ENCODE peak calls at places on chromosomes 11 and 22, in four cellular contexts. One of them, this sample, is unnamed.

GRCh38 chr11:34252651-34253050 is 105.2 kb downstream of the ABTB2 start:
- DNase-seq in mesenchymal stem cell: no peak
- DNase-seq in H9: no peak
- DNase-seq in IMR-90: no peak
- DNase-seq in this sample: no peak

GRCh38 chr22:50641696-50642607 is 14.0 kb upstream of the ARSA start:
- DNase-seq in mesenchymal stem cell: peak
- DNase-seq in H9: peak
- DNase-seq in IMR-90: peak
- DNase-seq in this sample: peak

GRCh38 chr22:49300241-49300640 is 527.4 kb downstream of the BRD1 start:
- DNase-seq in mesenchymal stem cell: no peak
- DNase-seq in H9: peak
- DNase-seq in IMR-90: no peak
- DNase-seq in this sample: no peak

GRCh38 chr11:41316726-41317125 is 142.7 kb downstream of the LRRC4C start:
- DNase-seq in mesenchymal stem cell: no peak
- DNase-seq in H9: no peak
- DNase-seq in IMR-90: no peak
- DNase-seq in this sample: no peak

GRCh38 chr11:68748061-68748460 is 3.3 kb downstream of the TESMIN start:
- DNase-seq in mesenchymal stem cell: no peak
- DNase-seq in H9: no peak
- DNase-seq in IMR-90: no peak
- DNase-seq in this sample: no peak

GRCh38 chr11:88398372-88399140 is 61.0 kb upstream of the CTSC start:
- DNase-seq in mesenchymal stem cell: peak
- DNase-seq in H9: no peak
- DNase-seq in IMR-90: peak
- DNase-seq in this sample: no peak

GRCh38 chr11:61780581-61781162 is 11.7 kb downstream of the TMEM258 start:
- DNase-seq in mesenchymal stem cell: no peak
- DNase-seq in H9: no peak
- DNase-seq in IMR-90: no peak
- DNase-seq in this sample: no peak

GRCh38 chr11:24637520-24637919 is 140.7 kb downstream of the LUZP2 start:
- DNase-seq in mesenchymal stem cell: no peak
- DNase-seq in H9: peak
- DNase-seq in IMR-90: no peak
- DNase-seq in this sample: no peak

GRCh38 chr22:47788461-47788860 is 1026.0 kb downstream of the TBC1D22A start:
- DNase-seq in mesenchymal stem cell: no peak
- DNase-seq in H9: no peak
- DNase-seq in IMR-90: no peak
- DNase-seq in this sample: no peak

GRCh38 chr11:59560702-59561469 is 49.5 kb downstream of the OR4D9 start:
- DNase-seq in mesenchymal stem cell: peak
- DNase-seq in H9: peak
- DNase-seq in IMR-90: peak
- DNase-seq in this sample: peak

GRCh38 chr11:19441752-19442553 is 201.2 kb upstream of the E2F8 start:
- DNase-seq in mesenchymal stem cell: peak
- DNase-seq in H9: no peak
- DNase-seq in IMR-90: peak
- DNase-seq in this sample: no peak
- H3K4me2 ChIP-seq in mesenchymal stem cell: no peak
- H3K4me2 ChIP-seq in H9: no peak
- H3K4me2 ChIP-seq in IMR-90: peak
- H3K4me2 ChIP-seq in this sample: no peak

DNA sequence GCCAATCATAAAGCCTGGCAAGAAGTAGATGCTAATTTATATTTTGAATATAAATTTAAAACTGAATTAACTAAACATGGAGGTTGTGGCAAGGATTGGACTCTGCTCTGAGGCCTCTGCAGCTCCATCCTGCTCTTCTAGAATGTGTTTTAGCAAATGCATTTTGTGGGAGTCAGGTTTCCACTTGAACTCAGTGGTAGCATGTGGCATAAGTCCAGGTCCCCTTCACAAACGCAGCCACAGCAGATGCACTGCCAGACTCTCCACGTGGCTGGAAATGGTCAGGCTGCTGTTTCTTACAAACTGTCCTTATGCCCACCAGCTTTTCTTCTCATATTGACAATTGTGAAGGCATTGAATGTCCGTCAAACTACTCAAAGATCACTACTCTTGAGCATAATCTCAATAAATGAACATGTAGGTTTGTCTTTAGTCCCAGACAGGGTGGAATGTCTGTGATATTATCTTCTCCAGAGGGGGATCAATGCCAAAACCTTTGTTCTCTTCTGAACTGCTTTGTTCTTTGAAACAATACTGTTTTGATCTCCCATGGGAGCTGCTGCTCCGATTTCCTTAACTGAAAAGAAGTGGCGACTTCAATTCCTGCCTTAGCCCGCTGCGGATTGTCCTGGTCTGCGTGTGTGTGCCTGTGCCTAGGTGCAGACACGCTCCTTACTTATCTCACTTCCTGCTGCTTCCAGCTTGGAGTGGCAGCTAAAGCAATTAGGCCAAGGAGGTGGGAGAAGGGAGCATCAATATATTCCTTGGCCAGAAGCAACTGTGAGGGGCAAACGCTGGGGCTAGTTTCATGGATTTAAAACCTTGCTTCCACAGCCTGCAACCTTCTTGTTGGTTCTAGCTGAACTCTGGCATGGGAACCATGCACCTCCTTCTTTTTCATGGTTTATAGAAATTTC is 24.2 kb downstream of the EIF4G2 start:
- DNase-seq in mesenchymal stem cell: peak
- DNase-seq in H9: no peak
- DNase-seq in IMR-90: peak
- DNase-seq in this sample: peak
- H3K27ac ChIP-seq in mesenchymal stem cell: no peak
- H3K27ac ChIP-seq in H9: no peak
- H3K27ac ChIP-seq in IMR-90: no peak
- H3K27ac ChIP-seq in this sample: no peak

GRCh38 chr11:14029415-14029814 is 66.9 kb downstream of the SPON1 start:
- DNase-seq in mesenchymal stem cell: no peak
- DNase-seq in H9: peak
- DNase-seq in IMR-90: no peak
- DNase-seq in this sample: no peak
- H2BK120ac ChIP-seq in mesenchymal stem cell: no peak
- H2BK120ac ChIP-seq in H9: no peak
- H2BK120ac ChIP-seq in IMR-90: peak
- H2BK120ac ChIP-seq in this sample: no peak

DNA sequence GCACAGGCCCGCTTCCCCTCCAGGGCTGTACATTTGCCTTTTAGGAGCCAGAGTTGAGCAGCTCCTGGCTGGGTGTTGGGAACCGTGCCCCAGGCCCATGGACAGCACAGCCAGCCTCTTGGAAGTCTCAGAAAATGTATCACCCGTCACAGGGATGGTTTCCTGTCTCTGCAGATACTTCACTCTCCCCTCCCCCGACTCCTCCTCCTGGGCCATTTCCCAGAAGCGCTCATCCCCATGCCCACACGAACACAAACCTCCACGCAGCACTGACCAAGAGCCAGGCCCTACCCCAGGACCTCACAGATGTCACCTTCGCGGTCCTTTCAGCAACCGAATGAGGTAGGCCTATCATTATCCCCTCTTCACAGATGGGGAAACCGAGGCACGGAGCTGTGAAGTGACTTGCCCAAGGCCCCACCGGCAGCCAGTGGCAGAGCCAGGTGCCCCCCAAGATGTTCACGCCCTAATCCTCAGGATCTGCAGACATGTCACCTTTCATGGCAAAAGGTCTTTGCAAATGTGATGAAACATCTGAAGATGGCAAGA is 13.0 kb upstream of the PPARA start:
- DNase-seq in mesenchymal stem cell: no peak
- DNase-seq in H9: no peak
- DNase-seq in IMR-90: no peak
- DNase-seq in this sample: no peak
- H3K4me2 ChIP-seq in mesenchymal stem cell: no peak
- H3K4me2 ChIP-seq in H9: no peak
- H3K4me2 ChIP-seq in IMR-90: no peak
- H3K4me2 ChIP-seq in this sample: no peak

DNA sequence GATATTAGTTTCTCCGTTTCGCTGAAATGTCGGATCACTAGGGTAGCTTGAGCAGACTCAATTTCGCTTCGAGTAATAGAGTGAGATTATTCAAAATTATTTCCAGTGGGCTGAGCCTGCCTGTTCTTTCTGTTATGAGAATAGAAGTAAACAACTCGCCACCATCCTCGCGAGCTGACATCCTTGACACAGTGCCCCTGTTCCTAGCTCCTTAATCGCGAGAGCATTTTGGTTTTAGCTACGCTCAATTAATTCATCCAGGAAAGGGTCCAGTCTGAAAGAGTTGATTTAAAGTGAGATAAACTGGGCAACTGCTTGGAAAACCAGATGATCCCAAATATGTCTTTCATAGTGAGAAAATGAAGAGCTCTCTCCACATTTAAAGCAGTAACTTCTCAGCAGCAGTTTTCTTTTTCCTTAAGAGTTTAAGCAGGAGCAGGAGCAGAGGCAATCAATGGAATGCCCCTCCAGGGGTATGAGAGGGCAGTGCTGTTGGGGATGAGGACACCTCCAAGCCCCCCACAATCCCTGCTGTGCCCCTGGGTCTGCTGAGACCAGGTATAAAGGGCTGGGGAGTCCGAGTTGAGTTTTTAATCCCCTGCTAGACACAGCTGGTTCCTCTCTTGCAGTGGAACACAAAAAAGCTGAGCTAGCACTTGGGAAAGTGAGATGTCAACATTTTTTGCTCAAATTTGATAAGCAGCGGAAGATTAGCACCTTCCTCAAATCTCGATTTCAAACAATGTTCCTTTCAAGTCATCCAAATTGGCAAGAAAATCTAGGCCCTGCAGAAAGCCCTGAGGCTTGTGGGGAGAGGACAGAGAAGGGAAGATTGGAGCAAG is 582.1 kb downstream of the SOX6 start:
- DNase-seq in mesenchymal stem cell: no peak
- DNase-seq in H9: no peak
- DNase-seq in IMR-90: no peak
- DNase-seq in this sample: no peak
- H3K27ac ChIP-seq in mesenchymal stem cell: no peak
- H3K27ac ChIP-seq in H9: no peak
- H3K27ac ChIP-seq in IMR-90: no peak
- H3K27ac ChIP-seq in this sample: no peak

GRCh38 chr22:40044870-40045834 is 50.4 kb downstream of the FAM83F start:
- DNase-seq in mesenchymal stem cell: peak
- DNase-seq in H9: peak
- DNase-seq in IMR-90: peak
- DNase-seq in this sample: peak
- H2BK120ac ChIP-seq in mesenchymal stem cell: peak
- H2BK120ac ChIP-seq in H9: no peak
- H2BK120ac ChIP-seq in IMR-90: no peak
- H2BK120ac ChIP-seq in this sample: no peak

GRCh38 chr11:108754901-108755625 is 90.2 kb downstream of the DDX10 start:
- DNase-seq in mesenchymal stem cell: peak
- DNase-seq in H9: no peak
- DNase-seq in IMR-90: no peak
- DNase-seq in this sample: no peak
- H3K4me2 ChIP-seq in mesenchymal stem cell: no peak
- H3K4me2 ChIP-seq in H9: no peak
- H3K4me2 ChIP-seq in IMR-90: no peak
- H3K4me2 ChIP-seq in this sample: no peak

DNA sequence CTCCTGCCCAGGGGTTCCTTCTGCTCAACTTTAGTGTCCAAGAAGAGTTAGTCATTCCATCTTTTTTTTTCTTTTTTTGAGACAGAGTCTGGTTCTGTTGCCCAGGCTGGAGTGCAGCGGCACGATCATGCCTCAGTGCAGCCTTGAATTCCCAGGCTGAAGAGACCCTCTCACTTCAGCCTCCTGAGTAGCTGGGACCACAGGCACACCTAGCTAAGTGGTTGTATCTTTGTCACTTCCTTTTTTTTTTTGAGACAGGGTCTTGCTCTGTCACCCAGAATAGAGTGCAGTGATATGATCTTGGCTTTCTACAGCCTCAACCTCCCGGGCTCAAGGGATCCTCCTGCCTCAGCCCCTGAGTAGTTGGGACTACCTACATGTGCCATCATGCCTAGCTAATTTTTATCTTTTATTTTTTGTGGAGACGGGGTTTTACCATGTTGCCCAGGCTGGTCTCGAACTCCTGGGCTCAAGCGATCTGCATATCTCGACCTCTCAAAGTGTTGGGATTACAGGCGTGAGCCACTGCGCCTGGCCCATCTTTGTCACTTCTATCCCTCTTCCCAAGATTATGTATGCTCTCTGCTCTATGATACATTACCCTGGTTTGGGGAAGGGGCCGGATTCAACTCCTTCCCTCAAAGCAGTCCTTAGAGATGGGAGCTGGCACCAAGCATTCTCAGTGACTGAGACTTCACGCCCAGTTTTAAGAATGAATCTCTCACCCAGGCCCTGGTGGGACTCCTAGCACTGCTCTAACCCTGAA is 10.0 kb downstream of the SSH3 start:
- DNase-seq in mesenchymal stem cell: no peak
- DNase-seq in H9: no peak
- DNase-seq in IMR-90: no peak
- DNase-seq in this sample: no peak
- H3K27ac ChIP-seq in mesenchymal stem cell: no peak
- H3K27ac ChIP-seq in H9: no peak
- H3K27ac ChIP-seq in IMR-90: no peak
- H3K27ac ChIP-seq in this sample: no peak

DNA sequence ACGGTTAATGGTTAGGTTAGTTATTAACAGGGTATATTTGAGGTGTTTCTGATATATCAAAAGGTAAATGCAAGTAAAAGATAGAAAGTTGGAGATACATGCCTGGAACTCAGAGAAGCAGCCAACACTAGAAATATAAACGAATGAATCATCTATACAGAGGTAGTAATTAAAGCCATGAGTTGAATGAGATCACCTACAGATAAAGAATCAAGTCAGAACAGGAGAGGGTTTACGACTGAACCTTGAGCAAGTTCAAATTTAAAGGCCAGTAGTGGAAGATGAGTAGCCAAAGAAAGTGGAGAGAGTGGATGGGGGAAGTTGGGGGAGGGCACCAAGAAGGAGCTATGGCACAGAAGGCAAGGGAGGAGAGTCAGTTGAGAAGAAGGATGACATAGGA is 74.0 kb downstream of the SPON1 start:
- DNase-seq in mesenchymal stem cell: no peak
- DNase-seq in H9: no peak
- DNase-seq in IMR-90: peak
- DNase-seq in this sample: no peak
- H2BK120ac ChIP-seq in mesenchymal stem cell: no peak
- H2BK120ac ChIP-seq in H9: no peak
- H2BK120ac ChIP-seq in IMR-90: no peak
- H2BK120ac ChIP-seq in this sample: no peak